ENCODE peak calls at places on chromosomes 4 and X, in seven cellular contexts. One of them, this sample, is unnamed.
A peak's percentile ranks its signal among the peaks of the same experiment; 100 is the strongest.

GRCh38 chr4:31089815-31090214 is 369.6 kb downstream of the PCDH7 start:
- DNase-seq in T-helper 1 cell: no peak
- DNase-seq in adipocyte: no peak
- DNase-seq in NCI-H2107: peak; percentile 25
- DNase-seq in fibroblast of mammary gland: peak; percentile 70
- DNase-seq in stimulated activated CD4-positive, alpha-beta T cell treated with anti-CD3 and anti-CD28 coated beads, Interleukin-4, amount 100 ng/mL, for 4 hours: no peak
- DNase-seq in endothelial cell: no peak
- DNase-seq in this sample: peak; percentile 98

GRCh38 chr4:80876810-80877209 is 153.7 kb upstream of the BMP3 start:
- DNase-seq in NCI-H2107: no peak
- DNase-seq in fibroblast of mammary gland: no peak
- DNase-seq in adipocyte: peak; percentile 12
- DNase-seq in stimulated activated CD4-positive, alpha-beta T cell treated with anti-CD3 and anti-CD28 coated beads, Interleukin-4, amount 100 ng/mL, for 4 hours: no peak
- DNase-seq in endothelial cell: no peak
- DNase-seq in T-helper 1 cell: no peak
- DNase-seq in this sample: no peak

GRCh38 chrX:136646602-136647239 is 1.2 kb upstream of the CD40LG start:
- DNase-seq in adipocyte: no peak
- DNase-seq in endothelial cell: no peak
- DNase-seq in NCI-H2107: no peak
- DNase-seq in fibroblast of mammary gland: no peak
- DNase-seq in stimulated activated CD4-positive, alpha-beta T cell treated with anti-CD3 and anti-CD28 coated beads, Interleukin-4, amount 100 ng/mL, for 4 hours: peak; percentile 33
- DNase-seq in T-helper 1 cell: peak; percentile 37
- DNase-seq in this sample: no peak

GRCh38 chrX:53280703-53281320 is 572 bp downstream of the IQSEC2 start:
- DNase-seq in endothelial cell: no peak
- DNase-seq in T-helper 1 cell: no peak
- DNase-seq in fibroblast of mammary gland: peak; percentile 44
- DNase-seq in stimulated activated CD4-positive, alpha-beta T cell treated with anti-CD3 and anti-CD28 coated beads, Interleukin-4, amount 100 ng/mL, for 4 hours: no peak
- DNase-seq in NCI-H2107: no peak
- DNase-seq in adipocyte: peak; percentile 50
- DNase-seq in this sample: peak; percentile 64

GRCh38 chr4:138678985-138679746 is 336.4 kb upstream of the NOCT start:
- DNase-seq in adipocyte: no peak
- DNase-seq in T-helper 1 cell: no peak
- DNase-seq in stimulated activated CD4-positive, alpha-beta T cell treated with anti-CD3 and anti-CD28 coated beads, Interleukin-4, amount 100 ng/mL, for 4 hours: no peak
- DNase-seq in fibroblast of mammary gland: no peak
- DNase-seq in NCI-H2107: no peak
- DNase-seq in endothelial cell: no peak
- DNase-seq in this sample: peak; percentile 51

GRCh38 chr4:3424522-3425095 is 17.2 kb upstream of the HGFAC start:
- DNase-seq in T-helper 1 cell: no peak
- DNase-seq in adipocyte: no peak
- DNase-seq in stimulated activated CD4-positive, alpha-beta T cell treated with anti-CD3 and anti-CD28 coated beads, Interleukin-4, amount 100 ng/mL, for 4 hours: no peak
- DNase-seq in NCI-H2107: no peak
- DNase-seq in endothelial cell: no peak
- DNase-seq in fibroblast of mammary gland: no peak
- DNase-seq in this sample: no peak

GRCh38 chr4:36551697-36552214 is 270.3 kb downstream of the DTHD1 start:
- DNase-seq in fibroblast of mammary gland: no peak
- DNase-seq in adipocyte: no peak
- DNase-seq in stimulated activated CD4-positive, alpha-beta T cell treated with anti-CD3 and anti-CD28 coated beads, Interleukin-4, amount 100 ng/mL, for 4 hours: no peak
- DNase-seq in NCI-H2107: no peak
- DNase-seq in endothelial cell: no peak
- DNase-seq in T-helper 1 cell: no peak
- DNase-seq in this sample: peak; percentile 93

GRCh38 chr4:158936238-158936637 is 166.6 kb upstream of the RAPGEF2 start:
- DNase-seq in stimulated activated CD4-positive, alpha-beta T cell treated with anti-CD3 and anti-CD28 coated beads, Interleukin-4, amount 100 ng/mL, for 4 hours: no peak
- DNase-seq in fibroblast of mammary gland: peak; percentile 72
- DNase-seq in adipocyte: no peak
- DNase-seq in endothelial cell: no peak
- DNase-seq in T-helper 1 cell: no peak
- DNase-seq in NCI-H2107: no peak
- DNase-seq in this sample: no peak

GRCh38 chr4:2824329-2825183 is 19.1 kb upstream of the ADD1 start:
- DNase-seq in stimulated activated CD4-positive, alpha-beta T cell treated with anti-CD3 and anti-CD28 coated beads, Interleukin-4, amount 100 ng/mL, for 4 hours: no peak
- DNase-seq in endothelial cell: no peak
- DNase-seq in fibroblast of mammary gland: no peak
- DNase-seq in NCI-H2107: no peak
- DNase-seq in adipocyte: no peak
- DNase-seq in T-helper 1 cell: no peak
- DNase-seq in this sample: no peak

GRCh38 chr4:102439835-102440234 is 61.3 kb upstream of the NFKB1 start:
- DNase-seq in fibroblast of mammary gland: peak; percentile 87
- DNase-seq in T-helper 1 cell: no peak
- DNase-seq in stimulated activated CD4-positive, alpha-beta T cell treated with anti-CD3 and anti-CD28 coated beads, Interleukin-4, amount 100 ng/mL, for 4 hours: no peak
- DNase-seq in endothelial cell: no peak
- DNase-seq in adipocyte: peak; percentile 85
- DNase-seq in NCI-H2107: no peak
- DNase-seq in this sample: peak; percentile 71

GRCh38 chr4:74117024-74117534 is 18.1 kb upstream of the CXCL2 start:
- DNase-seq in fibroblast of mammary gland: peak; percentile 98
- DNase-seq in stimulated activated CD4-positive, alpha-beta T cell treated with anti-CD3 and anti-CD28 coated beads, Interleukin-4, amount 100 ng/mL, for 4 hours: no peak
- DNase-seq in endothelial cell: no peak
- DNase-seq in T-helper 1 cell: no peak
- DNase-seq in NCI-H2107: no peak
- DNase-seq in adipocyte: peak; percentile 91
- DNase-seq in this sample: peak; percentile 91

GRCh38 chr4:147765121-147765521 is 33.2 kb downstream of the ARHGAP10 start:
- DNase-seq in stimulated activated CD4-positive, alpha-beta T cell treated with anti-CD3 and anti-CD28 coated beads, Interleukin-4, amount 100 ng/mL, for 4 hours: no peak
- DNase-seq in fibroblast of mammary gland: no peak
- DNase-seq in adipocyte: no peak
- DNase-seq in T-helper 1 cell: no peak
- DNase-seq in endothelial cell: no peak
- DNase-seq in NCI-H2107: no peak
- DNase-seq in this sample: peak; percentile 70

GRCh38 chr4:177511611-177512010 is 69.4 kb upstream of the AGA start:
- DNase-seq in NCI-H2107: no peak
- DNase-seq in stimulated activated CD4-positive, alpha-beta T cell treated with anti-CD3 and anti-CD28 coated beads, Interleukin-4, amount 100 ng/mL, for 4 hours: no peak
- DNase-seq in endothelial cell: no peak
- DNase-seq in T-helper 1 cell: no peak
- DNase-seq in fibroblast of mammary gland: no peak
- DNase-seq in adipocyte: no peak
- DNase-seq in this sample: peak; percentile 96

GRCh38 chrX:77442728-77443127 is 4.5 kb upstream of the FGF16 start:
- DNase-seq in adipocyte: peak; percentile 29
- DNase-seq in stimulated activated CD4-positive, alpha-beta T cell treated with anti-CD3 and anti-CD28 coated beads, Interleukin-4, amount 100 ng/mL, for 4 hours: no peak
- DNase-seq in NCI-H2107: no peak
- DNase-seq in T-helper 1 cell: no peak
- DNase-seq in fibroblast of mammary gland: peak; percentile 79
- DNase-seq in endothelial cell: no peak
- DNase-seq in this sample: peak; percentile 89

GRCh38 chr4:149292422-149293055 is 523.1 kb downstream of the IQCM start:
- DNase-seq in adipocyte: no peak
- DNase-seq in stimulated activated CD4-positive, alpha-beta T cell treated with anti-CD3 and anti-CD28 coated beads, Interleukin-4, amount 100 ng/mL, for 4 hours: no peak
- DNase-seq in NCI-H2107: no peak
- DNase-seq in endothelial cell: no peak
- DNase-seq in fibroblast of mammary gland: peak; percentile 12
- DNase-seq in T-helper 1 cell: no peak
- DNase-seq in this sample: no peak

GRCh38 chr4:142846105-142846728 is at the start of gene INPP4B:
- DNase-seq in fibroblast of mammary gland: peak; percentile 49
- DNase-seq in adipocyte: peak; percentile 79
- DNase-seq in NCI-H2107: no peak
- DNase-seq in stimulated activated CD4-positive, alpha-beta T cell treated with anti-CD3 and anti-CD28 coated beads, Interleukin-4, amount 100 ng/mL, for 4 hours: peak; percentile 54
- DNase-seq in endothelial cell: peak; percentile 57
- DNase-seq in T-helper 1 cell: peak; percentile 26
- DNase-seq in this sample: peak; percentile 31

GRCh38 chrX:124212622-124213021 is 119.8 kb upstream of the TEX13D start:
- DNase-seq in fibroblast of mammary gland: no peak
- DNase-seq in NCI-H2107: no peak
- DNase-seq in T-helper 1 cell: no peak
- DNase-seq in endothelial cell: no peak
- DNase-seq in stimulated activated CD4-positive, alpha-beta T cell treated with anti-CD3 and anti-CD28 coated beads, Interleukin-4, amount 100 ng/mL, for 4 hours: no peak
- DNase-seq in adipocyte: no peak
- DNase-seq in this sample: no peak

GRCh38 chr4:83054928-83055327 is 19.9 kb downstream of the COPS4 start:
- DNase-seq in fibroblast of mammary gland: peak; percentile 41
- DNase-seq in stimulated activated CD4-positive, alpha-beta T cell treated with anti-CD3 and anti-CD28 coated beads, Interleukin-4, amount 100 ng/mL, for 4 hours: no peak
- DNase-seq in endothelial cell: no peak
- DNase-seq in T-helper 1 cell: no peak
- DNase-seq in NCI-H2107: no peak
- DNase-seq in adipocyte: peak; percentile 37
- DNase-seq in this sample: peak; percentile 20

GRCh38 chr4:165720411-165721082 is 152.5 kb upstream of the TLL1 start:
- DNase-seq in stimulated activated CD4-positive, alpha-beta T cell treated with anti-CD3 and anti-CD28 coated beads, Interleukin-4, amount 100 ng/mL, for 4 hours: no peak
- DNase-seq in NCI-H2107: no peak
- DNase-seq in adipocyte: no peak
- DNase-seq in fibroblast of mammary gland: no peak
- DNase-seq in T-helper 1 cell: no peak
- DNase-seq in endothelial cell: no peak
- DNase-seq in this sample: no peak

GRCh38 chr4:123699823-123700822 is 303.5 kb downstream of the SPRY1 start:
- DNase-seq in NCI-H2107: no peak
- DNase-seq in fibroblast of mammary gland: peak; percentile 94
- DNase-seq in stimulated activated CD4-positive, alpha-beta T cell treated with anti-CD3 and anti-CD28 coated beads, Interleukin-4, amount 100 ng/mL, for 4 hours: no peak
- DNase-seq in endothelial cell: no peak
- DNase-seq in T-helper 1 cell: no peak
- DNase-seq in adipocyte: peak; percentile 90
- DNase-seq in this sample: peak; percentile 63

GRCh38 chr4:139243448-139244365 is 36.3 kb downstream of the MGARP start:
- DNase-seq in fibroblast of mammary gland: peak; percentile 99
- DNase-seq in endothelial cell: no peak
- DNase-seq in T-helper 1 cell: no peak
- DNase-seq in NCI-H2107: no peak
- DNase-seq in adipocyte: peak; percentile 94
- DNase-seq in stimulated activated CD4-positive, alpha-beta T cell treated with anti-CD3 and anti-CD28 coated beads, Interleukin-4, amount 100 ng/mL, for 4 hours: no peak
- DNase-seq in this sample: peak; percentile 100

GRCh38 chrX:116342903-116343302 is 93.5 kb upstream of the SLC6A14 start:
- DNase-seq in NCI-H2107: no peak
- DNase-seq in T-helper 1 cell: no peak
- DNase-seq in adipocyte: no peak
- DNase-seq in stimulated activated CD4-positive, alpha-beta T cell treated with anti-CD3 and anti-CD28 coated beads, Interleukin-4, amount 100 ng/mL, for 4 hours: no peak
- DNase-seq in fibroblast of mammary gland: no peak
- DNase-seq in endothelial cell: no peak
- DNase-seq in this sample: no peak

GRCh38 chr4:107757860-107758476 is 37.9 kb upstream of the PAPSS1 start:
- DNase-seq in NCI-H2107: no peak
- DNase-seq in stimulated activated CD4-positive, alpha-beta T cell treated with anti-CD3 and anti-CD28 coated beads, Interleukin-4, amount 100 ng/mL, for 4 hours: no peak
- DNase-seq in fibroblast of mammary gland: peak; percentile 55
- DNase-seq in T-helper 1 cell: no peak
- DNase-seq in adipocyte: peak; percentile 86
- DNase-seq in endothelial cell: no peak
- DNase-seq in this sample: peak; percentile 55

GRCh38 chr4:88792268-88792781 is 94.7 kb upstream of the NAP1L5 start:
- DNase-seq in adipocyte: peak; percentile 92
- DNase-seq in stimulated activated CD4-positive, alpha-beta T cell treated with anti-CD3 and anti-CD28 coated beads, Interleukin-4, amount 100 ng/mL, for 4 hours: no peak
- DNase-seq in fibroblast of mammary gland: peak; percentile 85
- DNase-seq in T-helper 1 cell: no peak
- DNase-seq in NCI-H2107: no peak
- DNase-seq in endothelial cell: no peak
- DNase-seq in this sample: peak; percentile 92

GRCh38 chr4:152363086-152363485 is 172.8 kb downstream of the FBXW7 start:
- DNase-seq in T-helper 1 cell: no peak
- DNase-seq in stimulated activated CD4-positive, alpha-beta T cell treated with anti-CD3 and anti-CD28 coated beads, Interleukin-4, amount 100 ng/mL, for 4 hours: no peak
- DNase-seq in fibroblast of mammary gland: peak; percentile 57
- DNase-seq in endothelial cell: no peak
- DNase-seq in adipocyte: peak; percentile 52
- DNase-seq in NCI-H2107: no peak
- DNase-seq in this sample: no peak

GRCh38 chr4:179112441-179113170 is 1670.4 kb upstream of the AGA start:
- DNase-seq in fibroblast of mammary gland: no peak
- DNase-seq in adipocyte: peak; percentile 51
- DNase-seq in endothelial cell: no peak
- DNase-seq in T-helper 1 cell: no peak
- DNase-seq in stimulated activated CD4-positive, alpha-beta T cell treated with anti-CD3 and anti-CD28 coated beads, Interleukin-4, amount 100 ng/mL, for 4 hours: no peak
- DNase-seq in NCI-H2107: no peak
- DNase-seq in this sample: peak; percentile 7

GRCh38 chrX:131778269-131779218 is 234.7 kb downstream of the OR13H1 start:
- DNase-seq in stimulated activated CD4-positive, alpha-beta T cell treated with anti-CD3 and anti-CD28 coated beads, Interleukin-4, amount 100 ng/mL, for 4 hours: no peak
- DNase-seq in endothelial cell: no peak
- DNase-seq in adipocyte: peak; percentile 85
- DNase-seq in T-helper 1 cell: no peak
- DNase-seq in fibroblast of mammary gland: peak; percentile 80
- DNase-seq in NCI-H2107: no peak
- DNase-seq in this sample: no peak

GRCh38 chr4:103400405-103400804 is 202.3 kb upstream of the CENPE start:
- DNase-seq in endothelial cell: no peak
- DNase-seq in adipocyte: no peak
- DNase-seq in T-helper 1 cell: no peak
- DNase-seq in NCI-H2107: no peak
- DNase-seq in fibroblast of mammary gland: peak; percentile 49
- DNase-seq in stimulated activated CD4-positive, alpha-beta T cell treated with anti-CD3 and anti-CD28 coated beads, Interleukin-4, amount 100 ng/mL, for 4 hours: no peak
- DNase-seq in this sample: peak; percentile 95

GRCh38 chr4:55635760-55636621 is at the start of gene NMU:
- DNase-seq in T-helper 1 cell: no peak
- DNase-seq in endothelial cell: peak; percentile 48
- DNase-seq in fibroblast of mammary gland: peak; percentile 14
- DNase-seq in adipocyte: peak; percentile 22
- DNase-seq in NCI-H2107: peak; percentile 35
- DNase-seq in stimulated activated CD4-positive, alpha-beta T cell treated with anti-CD3 and anti-CD28 coated beads, Interleukin-4, amount 100 ng/mL, for 4 hours: peak; percentile 8
- DNase-seq in this sample: peak; percentile 34

GRCh38 chr4:72886602-72887001 is 182.9 kb downstream of the COX18 start:
- DNase-seq in NCI-H2107: no peak
- DNase-seq in endothelial cell: no peak
- DNase-seq in T-helper 1 cell: no peak
- DNase-seq in fibroblast of mammary gland: peak; percentile 21
- DNase-seq in adipocyte: peak; percentile 34
- DNase-seq in stimulated activated CD4-positive, alpha-beta T cell treated with anti-CD3 and anti-CD28 coated beads, Interleukin-4, amount 100 ng/mL, for 4 hours: no peak
- DNase-seq in this sample: peak; percentile 33